ENCODE peak calls at places on chromosomes 13 and 19, in ten cellular contexts. K is mammary epithelial cell; E is progenitor cell of endocrine pancreas; P is fibroblast of lung; M is EH; Q is coronary artery; B is H54; I is CD4-positive, alpha-beta memory T cell; R is left colon; V is heart right ventricle. L is an unnamed sample.

GRCh38 chr19:7731218-7731595 is 703 bp downstream of the CLEC4G start:
- DNase-seq in K (no peak), Q (no peak), E (no peak), V (no peak), R (no peak), P (no peak), M (no peak), I (no peak), B (no peak), L (no peak)

GRCh38 chr13:40389081-40389641 is 277.3 kb downstream of the FOXO1 start:
- DNase-seq in K (no peak), V (no peak), R (peak; percentile 20), P (no peak), I (peak; percentile 75), E (no peak), M (no peak), B (no peak), Q (no peak), L (no peak)

GRCh38 chr19:409006-409514 is at the start of gene C2CD4C:
- DNase-seq in P (no peak), R (no peak), V (no peak), K (no peak), E (no peak), Q (no peak), I (peak; percentile 12), B (no peak), M (no peak), L (peak; percentile 41)

GRCh38 chr13:103194871-103195270 is 128.7 kb upstream of the SLC10A2 start:
- DNase-seq in R (no peak), B (no peak), M (no peak), E (no peak), Q (no peak), P (no peak), V (no peak), K (no peak), I (no peak), L (no peak)

GRCh38 chr13:39876258-39876657 is 220.8 kb downstream of the COG6 start:
- DNase-seq in K (peak; percentile 91), I (no peak), M (peak; percentile 96), P (peak; percentile 91), B (peak; percentile 2), E (no peak), Q (no peak), R (no peak), V (no peak), L (no peak)

GRCh38 chr19:47239610-47240296 is 8.8 kb upstream of the BBC3 start:
- DNase-seq in K (peak; percentile 25), P (peak; percentile 70), M (peak; percentile 70), B (no peak), E (peak; percentile 34), V (no peak), R (peak; percentile 53), I (peak; percentile 55), Q (no peak), L (no peak)

GRCh38 chr13:28140433-28141125 is 2.2 kb downstream of the PAN3 start:
- DNase-seq in P (peak; percentile 32), E (no peak), R (no peak), M (peak; percentile 18), K (no peak), Q (no peak), B (no peak), V (no peak), I (no peak), L (no peak)

GRCh38 chr13:104106705-104107393 is 1040.6 kb upstream of the SLC10A2 start:
- DNase-seq in V (no peak), P (peak; percentile 75), I (no peak), Q (no peak), E (no peak), K (peak; percentile 66), B (no peak), R (no peak), M (no peak), L (no peak)

GRCh38 chr13:72849571-72849970 is 67.6 kb downstream of the PIBF1 start:
- DNase-seq in M (peak; percentile 45), K (no peak), V (no peak), E (no peak), R (no peak), I (no peak), B (no peak), Q (no peak), P (peak; percentile 63), L (no peak)

L was measured in right lobe of liver.